ENCODE peak calls at places on chromosomes 7 and 10, in eight cellular contexts. K is stimulated activated CD4-positive, alpha-beta T cell treated with anti-CD3 and anti-CD28 coated beads, TNF-alpha, amount 100 ng/mL, for 24 hours; Q is AG09309; E is lower leg skin; N is chondrocyte; V is activated naive CD4-positive, alpha-beta T cell; O is HCT116; Z is cortex of kidney. Y is an unnamed sample.
A peak's percentile ranks its signal among the peaks of the same experiment; 100 is the strongest.

GRCh38 chr7:33339074-33339805 is 209.9 kb downstream of the BBS9 start:
- DNase-seq in O (no peak), Q (no peak), K (no peak), N (no peak), Z (no peak), E (no peak), V (no peak), Y (peak; percentile 18)

GRCh38 chr7:147833549-147833948 is 757.0 kb upstream of the C7orf33 start:
- DNase-seq in O (no peak), Q (no peak), Z (no peak), E (no peak), K (no peak), N (no peak), V (no peak), Y (no peak)

GRCh38 chr7:84258628-84259027 is 64.0 kb upstream of the SEMA3A start:
- DNase-seq in K (no peak), V (no peak), Q (peak; percentile 81), E (no peak), N (no peak), Z (no peak), O (no peak), Y (peak; percentile 49)

GRCh38 chr7:31373337-31374289 is 33.1 kb upstream of the NEUROD6 start:
- DNase-seq in N (no peak), O (peak; percentile 51), Q (no peak), Z (no peak), K (no peak), V (no peak), E (no peak), Y (peak; percentile 16)

GRCh38 chr7:125061776-125062397 is 132.3 kb upstream of the POT1 start:
- DNase-seq in E (no peak), Q (no peak), K (no peak), V (no peak), O (peak; percentile 35), N (no peak), Z (no peak), Y (peak; percentile 45)

GRCh38 chr10:18216482-18216881 is 76.3 kb downstream of the CACNB2 start:
- DNase-seq in N (no peak), E (no peak), Q (no peak), K (no peak), V (no peak), O (no peak), Z (no peak), Y (no peak)

GRCh38 chr7:104089061-104089460 is 99.6 kb upstream of the RELN start:
- DNase-seq in Z (no peak), N (no peak), K (no peak), V (no peak), E (no peak), Q (no peak), O (no peak), Y (no peak)

GRCh38 chr7:130415019-130415418 is 25.8 kb downstream of the CEP41 start:
- DNase-seq in E (no peak), Q (no peak), K (no peak), N (no peak), V (no peak), O (no peak), Z (no peak), Y (no peak)

GRCh38 chr10:77405771-77406241 is 231.8 kb downstream of the KCNMA1 start:
- DNase-seq in N (no peak), O (peak; percentile 53), E (peak; percentile 93), K (no peak), V (no peak), Z (no peak), Q (no peak), Y (peak; percentile 17)

GRCh38 chr10:33334839-33335549 is 527 bp upstream of the NRP1 start:
- DNase-seq in Z (no peak), Q (peak; percentile 80), V (no peak), E (peak; percentile 94), K (no peak), O (peak; percentile 24), N (peak; percentile 92), Y (peak; percentile 76)

GRCh38 chr7:51973942-51974341 is 657.3 kb upstream of the COBL start:
- DNase-seq in N (no peak), Q (no peak), K (no peak), Z (no peak), E (no peak), O (no peak), V (no peak), Y (no peak)

GRCh38 chr7:117179701-117180100 is 143.2 kb downstream of the WNT2 start:
- DNase-seq in E (no peak), Z (no peak), N (no peak), Q (no peak), V (no peak), O (no peak), K (no peak), Y (no peak)

GRCh38 chr10:74337330-74338016 is 186.5 kb downstream of the ADK start:
- DNase-seq in Z (no peak), Q (no peak), N (no peak), E (no peak), K (no peak), O (no peak), V (no peak), Y (peak; percentile 77)

GRCh38 chr10:3972460-3973366 is 187.7 kb upstream of the KLF6 start:
- DNase-seq in E (no peak), V (no peak), Z (no peak), K (no peak), N (no peak), Q (no peak), O (no peak), Y (no peak)

GRCh38 chr7:125857606-125858005 is 928.0 kb upstream of the POT1 start:
- DNase-seq in V (no peak), Q (no peak), E (no peak), O (no peak), K (no peak), N (no peak), Z (no peak), Y (peak; percentile 63)

GRCh38 chr10:93150289-93150688 is 76.6 kb downstream of the CYP26A1 start:
- DNase-seq in Q (no peak), O (no peak), E (no peak), K (no peak), V (no peak), N (no peak), Z (no peak), Y (peak; percentile 64)

GRCh38 chr10:21907436-21907835 is 96.1 kb downstream of the DNAJC1 start:
- DNase-seq in O (no peak), K (no peak), Z (no peak), V (no peak), E (no peak), Q (no peak), N (no peak), Y (no peak)

GRCh38 chr7:127983804-127984332 is 47.4 kb downstream of the LRRC4 start:
- DNase-seq in Z (no peak), K (no peak), Q (no peak), V (no peak), E (no peak), N (no peak), O (no peak), Y (peak; percentile 7)